ENCODE peak calls at places on chromosomes 3 and 15, in seven cellular contexts. U, Z, M, A, E, V and J are unnamed samples.

GRCh38 chr15:67140078-67140833 is 74.9 kb downstream of the SMAD3 start:
- DNase-seq in U (no peak), Z (peak), M (peak), A (no peak), E (no peak), V (no peak), J (no peak)

GRCh38 chr3:195579281-195579680 is 4.5 kb downstream of the APOD start:
- DNase-seq in U (no peak), Z (no peak), M (peak), A (no peak), E (no peak), V (no peak), J (no peak)

GRCh38 chr3:116176974-116177555 is 268.2 kb downstream of the LSAMP start:
- DNase-seq in U (no peak), Z (no peak), M (no peak), A (no peak), E (no peak), V (no peak), J (no peak)

GRCh38 chr3:194112120-194113106 is 23.5 kb upstream of the HES1 start:
- DNase-seq in U (no peak), Z (no peak), M (no peak), A (no peak), E (no peak), V (no peak), J (no peak)

GRCh38 chr15:58875343-58875742 is 58.1 kb downstream of the SLTM start:
- DNase-seq in U (no peak), Z (no peak), M (no peak), A (no peak), E (no peak), V (no peak), J (no peak)

GRCh38 chr3:126636436-126636835 is 18.5 kb downstream of the TXNRD3 start:
- DNase-seq in U (no peak), Z (no peak), M (no peak), A (no peak), E (no peak), V (no peak), J (no peak)

GRCh38 chr3:107498646-107499045 is 24.1 kb upstream of the BBX start:
- DNase-seq in U (no peak), Z (no peak), M (no peak), A (no peak), E (no peak), V (no peak), J (no peak)

GRCh38 chr3:102081587-102082289 is 232.4 kb downstream of the NFKBIZ start:
- DNase-seq in U (no peak), Z (no peak), M (no peak), A (no peak), E (no peak), V (no peak), J (no peak)

GRCh38 chr3:72830452-72831217 is 17.6 kb downstream of the SHQ1 start:
- DNase-seq in U (no peak), Z (no peak), M (no peak), A (no peak), E (no peak), V (no peak), J (no peak)

GRCh38 chr15:80942746-80943565 is 46.7 kb downstream of the MESD start:
- DNase-seq in U (no peak), Z (no peak), M (peak), A (peak), E (peak), V (no peak), J (peak)

GRCh38 chr3:53711387-53711786 is 134.8 kb downstream of the CHDH start:
- DNase-seq in U (no peak), Z (no peak), M (no peak), A (peak), E (no peak), V (no peak), J (peak)